ENCODE peak calls at places on chromosomes 2 and 18, in five cellular contexts. T is K562, P is SK-N-SH, L is GM12878, K is HepG2. G is an unnamed sample.
A peak's percentile ranks its signal among the peaks of the same experiment; 100 is the strongest.

GRCh38 chr2:167264380-167264779 is 376.1 kb downstream of the XIRP2 start:
- DNase-seq in T (no peak), P (peak; percentile 17), K (peak; percentile 3), L (no peak), G (no peak)

GRCh38 chr2:43387092-43388062 is 161.0 kb upstream of the ZFP36L2 start:
- DNase-seq in K (no peak), L (peak; percentile 86), T (no peak), P (no peak), G (no peak)

GRCh38 chr2:185215497-185215896 is 523.1 kb upstream of the FSIP2 start:
- DNase-seq in T (no peak), K (peak; percentile 21), P (no peak), L (no peak), G (no peak)

GRCh38 chr2:7825591-7826312 is 856.1 kb upstream of the ID2 start:
- DNase-seq in L (peak; percentile 78), T (no peak), P (no peak), K (peak; percentile 80), G (no peak)

GRCh38 chr2:218727502-218728165 is 17.0 kb downstream of the TTLL4 start:
- DNase-seq in T (no peak), L (no peak), K (peak; percentile 66), P (no peak), G (no peak)

GRCh38 chr18:75507636-75508035 is 80.1 kb upstream of the SMIM21 start:
- DNase-seq in P (no peak), L (no peak), T (no peak), K (no peak), G (no peak)

GRCh38 chr18:55509631-55510372 is 78.2 kb downstream of the TCF4 start:
- DNase-seq in P (no peak), K (no peak), L (peak; percentile 17), T (no peak), G (no peak)

GRCh38 chr2:226514895-226515294 is 284.7 kb downstream of the IRS1 start:
- DNase-seq in L (no peak), T (no peak), P (no peak), K (no peak), G (no peak)

GRCh38 chr2:61178603-61179545 is 16.9 kb downstream of the C2orf74 start:
- DNase-seq in L (no peak), K (no peak), P (no peak), T (no peak), G (no peak)

GRCh38 chr2:23425886-23426283 is 40.9 kb downstream of the KLHL29 start:
- DNase-seq in P (no peak), K (no peak), T (no peak), L (no peak), G (no peak)

GRCh38 chr18:35582310-35582682 is 756 bp downstream of the GALNT1 start:
- DNase-seq in K (no peak), T (no peak), P (no peak), L (no peak), G (no peak)

GRCh38 chr2:48901015-48901343 is 145.5 kb upstream of the LHCGR start:
- DNase-seq in T (no peak), K (no peak), P (no peak), L (no peak), G (no peak)

GRCh38 chr2:234290671-234291070 is 206.2 kb downstream of the ARL4C start:
- DNase-seq in K (no peak), L (peak; percentile 76), T (no peak), P (no peak), G (no peak)

GRCh38 chr18:43692291-43692690 is 415.0 kb upstream of the SYT4 start:
- DNase-seq in K (no peak), P (no peak), T (no peak), L (no peak), G (no peak)

GRCh38 chr2:1749750-1750149 is 5.4 kb upstream of the PXDN start:
- DNase-seq in L (no peak), P (no peak), K (no peak), T (no peak), G (no peak)

GRCh38 chr2:64862623-64863022 is 126.6 kb upstream of the SLC1A4 start:
- DNase-seq in K (no peak), T (no peak), L (no peak), P (no peak), G (no peak)

GRCh38 chr2:241859436-241860183 is 916 bp upstream of the PDCD1 start:
- DNase-seq in L (no peak), T (peak; percentile 59), P (peak; percentile 77), K (no peak), G (no peak)

GRCh38 chr18:2104620-2105462 is 466.5 kb downstream of the METTL4 start:
- DNase-seq in P (peak; percentile 62), L (no peak), T (peak; percentile 88), K (peak; percentile 30), G (peak; percentile 48)

GRCh38 chr2:147030966-147031760 is 813.7 kb upstream of the ACVR2A start:
- DNase-seq in T (no peak), L (no peak), P (no peak), K (no peak), G (peak; percentile 20)

GRCh38 chr2:119197125-119197403 is 26.6 kb upstream of the STEAP3 start:
- DNase-seq in L (no peak), K (peak; percentile 27), T (no peak), P (no peak), G (no peak)

GRCh38 chr2:62415019-62415431 is 91.0 kb downstream of the TMEM17 start:
- DNase-seq in T (no peak), L (peak; percentile 78), K (no peak), P (no peak), G (no peak)

GRCh38 chr2:239157269-239157668 is 243.6 kb downstream of the HDAC4 start:
- DNase-seq in T (no peak), K (no peak), P (peak; percentile 58), L (no peak), G (no peak)

GRCh38 chr18:65610939-65611338 is 139.9 kb upstream of the CDH7 start:
- DNase-seq in T (no peak), P (no peak), L (no peak), K (no peak), G (no peak)

GRCh38 chr2:55419514-55420243 is at the start of gene CCDC88A:
- DNase-seq in T (peak; percentile 91), K (peak; percentile 92), L (peak; percentile 59), P (peak; percentile 96), G (peak; percentile 89)

GRCh38 chr2:181106789-181107418 is 126.5 kb downstream of the UBE2E3 start:
- DNase-seq in P (no peak), T (no peak), K (no peak), L (peak; percentile 74), G (no peak)

GRCh38 chr2:200860092-200860795 is 4.2 kb downstream of the CLK1 start:
- DNase-seq in K (no peak), P (no peak), T (no peak), L (no peak), G (no peak)

GRCh38 chr2:150872919-150873772 is 385.7 kb upstream of the RND3 start:
- DNase-seq in T (no peak), L (no peak), K (no peak), P (peak; percentile 44), G (no peak)

GRCh38 chr2:19361325-19361990 is 3.0 kb upstream of the OSR1 start:
- DNase-seq in T (no peak), L (no peak), P (peak; percentile 68), K (no peak), G (no peak)

GRCh38 chr2:151106805-151107490 is 154.7 kb downstream of the RBM43 start:
- DNase-seq in K (no peak), L (no peak), P (no peak), T (no peak), G (no peak)

GRCh38 chr2:84971799-84972790 is 1.1 kb downstream of the KCMF1 start:
- DNase-seq in K (no peak), T (no peak), P (peak; percentile 80), L (no peak), G (peak; percentile 51)

GRCh38 chr2:145916799-145917198 is 1396.9 kb upstream of the ZEB2 start:
- DNase-seq in K (no peak), P (no peak), L (no peak), T (no peak), G (no peak)

GRCh38 chr2:58973831-58974281 is 732.7 kb upstream of the FANCL start:
- DNase-seq in L (no peak), T (no peak), K (no peak), P (peak; percentile 9), G (peak; percentile 31)

GRCh38 chr2:66888791-66889631 is 454.1 kb downstream of the MEIS1 start:
- DNase-seq in T (no peak), K (no peak), P (no peak), L (no peak), G (no peak)

GRCh38 chr18:59325965-59326364 is 7.5 kb upstream of the CPLX4 start:
- DNase-seq in P (no peak), T (no peak), K (no peak), L (no peak), G (no peak)
- TF ChIP-seq FOXM1 in P (no peak), T (no peak), K (no peak), L (no peak), G (no peak)

GRCh38 chr2:96949153-96949520 is 37.2 kb downstream of the FAM178B start:
- DNase-seq in T (no peak), P (no peak), K (no peak), L (no peak), G (no peak)

GRCh38 chr2:96949701-96950350 is 36.6 kb downstream of the FAM178B start:
- DNase-seq in K (no peak), L (no peak), T (no peak), P (no peak), G (no peak)

GRCh38 chr2:96946625-96947024 is 39.8 kb downstream of the FAM178B start:
- DNase-seq in K (no peak), P (no peak), L (no peak), T (no peak), G (no peak)

GRCh38 chr2:96948483-96949152 is 37.8 kb downstream of the FAM178B start:
- DNase-seq in T (no peak), K (no peak), L (no peak), P (no peak), G (no peak)

DNA sequence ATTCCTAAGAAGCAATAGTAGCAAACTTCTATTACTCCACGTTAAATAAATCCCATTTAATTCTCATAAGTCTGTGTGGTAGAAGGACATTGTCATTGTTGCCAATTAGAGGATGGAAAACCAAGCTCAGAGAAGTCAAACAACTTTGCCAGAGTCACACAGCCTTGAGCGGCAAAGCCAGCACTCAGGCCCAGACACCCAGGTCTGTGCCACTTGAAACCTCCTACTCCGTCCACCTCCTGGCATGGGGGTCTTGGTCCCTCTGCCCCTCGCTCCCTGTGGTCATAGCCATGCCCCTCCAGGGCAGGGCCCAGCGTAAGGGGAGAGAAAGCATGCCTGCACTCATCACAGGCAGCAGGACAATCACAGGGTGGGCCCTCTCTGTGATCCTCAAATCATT is 38.4 kb downstream of the FAM178B start:
- DNase-seq in P (no peak), L (no peak), K (no peak), T (no peak), G (no peak)
- TF ChIP-seq FOXM1 in P (no peak), L (no peak), K (no peak), T (no peak), G (no peak)

GRCh38 chr2:189178726-189179606 is 595 bp downstream of the COL5A2 start:
- DNase-seq in L (no peak), K (no peak), P (no peak), T (no peak), G (peak; percentile 7)
- TF ChIP-seq FOXM1 in L (no peak), K (no peak), P (no peak), T (no peak), G (no peak)

DNA sequence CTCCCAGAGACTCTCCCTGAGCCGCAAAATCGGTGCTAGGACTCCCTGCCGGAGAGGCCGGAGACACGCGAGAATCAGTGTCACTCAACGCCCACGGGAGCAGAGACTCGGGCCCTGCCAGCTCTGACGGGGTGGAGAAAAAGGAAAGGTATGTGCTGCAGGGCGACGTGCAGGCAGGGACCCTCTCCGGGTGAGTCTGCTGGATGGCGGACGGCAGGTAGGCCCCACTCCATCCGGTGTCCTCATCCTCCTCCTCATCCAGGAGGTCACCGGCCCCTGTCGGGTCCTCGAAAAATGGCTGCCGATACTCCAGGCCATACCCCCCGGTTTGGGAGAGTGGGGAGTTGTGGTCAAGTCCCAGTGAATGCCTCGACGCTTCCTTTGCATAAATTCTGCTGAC is 110.7 kb downstream of the PMAIP1 start:
- DNase-seq in P (no peak), K (no peak), T (no peak), L (no peak), G (no peak)
- TF ChIP-seq FOXM1 in P (no peak), K (no peak), T (no peak), L (no peak), G (no peak)